ENCODE peak calls at places on chromosomes 3 and 15, in four cellular contexts. One of them, this sample, is unnamed. For H3K4me1, the result is how much of the 10 kb centered on the place peaks cover.

GRCh38 chr3:59302442-59302841 is 252.6 kb upstream of the CFAP20DC start:
- DNase-seq in heart right ventricle: no peak
- DNase-seq in adrenal gland: no peak
- DNase-seq in left ventricle myocardium inferior: no peak
- DNase-seq in this sample: no peak

GRCh38 chr15:98853161-98853560 is 154.4 kb downstream of the PGPEP1L start:
- DNase-seq in heart right ventricle: peak
- DNase-seq in left ventricle myocardium inferior: peak
- DNase-seq in adrenal gland: peak
- DNase-seq in this sample: peak

GRCh38 chr3:30347679-30348216 is 258.7 kb upstream of the TGFBR2 start:
- DNase-seq in left ventricle myocardium inferior: no peak
- DNase-seq in heart right ventricle: no peak
- DNase-seq in adrenal gland: no peak
- DNase-seq in this sample: no peak

GRCh38 chr15:66505430-66505811 is 295 bp downstream of the ZWILCH start:
- DNase-seq in heart right ventricle: no peak
- DNase-seq in left ventricle myocardium inferior: no peak
- DNase-seq in adrenal gland: no peak
- DNase-seq in this sample: no peak

GRCh38 chr3:52444860-52445793 is at the start of gene SEMA3G:
- DNase-seq in adrenal gland: peak
- DNase-seq in heart right ventricle: peak
- DNase-seq in left ventricle myocardium inferior: peak
- DNase-seq in this sample: peak

GRCh38 chr3:78569820-78570219 is 1198.0 kb downstream of the ROBO1 start:
- DNase-seq in adrenal gland: no peak
- DNase-seq in heart right ventricle: no peak
- DNase-seq in left ventricle myocardium inferior: no peak
- DNase-seq in this sample: no peak

GRCh38 chr15:99708563-99708962 is 24.7 kb downstream of the LYSMD4 start:
- DNase-seq in left ventricle myocardium inferior: peak
- DNase-seq in heart right ventricle: peak
- DNase-seq in adrenal gland: peak
- DNase-seq in this sample: peak

GRCh38 chr3:193248848-193249468 is 7.9 kb downstream of the PLAAT1 start:
- DNase-seq in left ventricle myocardium inferior: no peak
- DNase-seq in heart right ventricle: no peak
- DNase-seq in adrenal gland: no peak
- DNase-seq in this sample: no peak

GRCh38 chr3:66402596-66403267 is 98.1 kb downstream of the LRIG1 start:
- DNase-seq in adrenal gland: no peak
- DNase-seq in left ventricle myocardium inferior: no peak
- DNase-seq in heart right ventricle: no peak
- DNase-seq in this sample: no peak

GRCh38 chr3:99332726-99333125 is 305.7 kb upstream of the COL8A1 start:
- DNase-seq in adrenal gland: no peak
- DNase-seq in heart right ventricle: no peak
- DNase-seq in left ventricle myocardium inferior: no peak
- DNase-seq in this sample: no peak

GRCh38 chr3:182925330-182925943 is 54.9 kb downstream of the DCUN1D1 start:
- DNase-seq in heart right ventricle: peak
- DNase-seq in left ventricle myocardium inferior: peak
- DNase-seq in adrenal gland: peak
- DNase-seq in this sample: peak

GRCh38 chr3:36907911-36908646 is 36.8 kb downstream of the TRANK1 start:
- DNase-seq in left ventricle myocardium inferior: peak
- DNase-seq in adrenal gland: peak
- DNase-seq in heart right ventricle: peak
- DNase-seq in this sample: peak

GRCh38 chr3:58063424-58063823 is 55.2 kb downstream of the FLNB start:
- DNase-seq in adrenal gland: peak
- DNase-seq in heart right ventricle: no peak
- DNase-seq in left ventricle myocardium inferior: no peak
- DNase-seq in this sample: no peak

GRCh38 chr3:5430701-5431100 is 243.2 kb downstream of the EDEM1 start:
- DNase-seq in left ventricle myocardium inferior: no peak
- DNase-seq in heart right ventricle: no peak
- DNase-seq in adrenal gland: no peak
- DNase-seq in this sample: no peak

GRCh38 chr15:90064931-90065681 is 37.2 kb downstream of the IDH2 start:
- DNase-seq in heart right ventricle: peak
- DNase-seq in adrenal gland: peak
- DNase-seq in left ventricle myocardium inferior: peak
- DNase-seq in this sample: peak

GRCh38 chr15:94001113-94001919 is 230.0 kb upstream of the MCTP2 start:
- DNase-seq in adrenal gland: no peak
- DNase-seq in left ventricle myocardium inferior: no peak
- DNase-seq in heart right ventricle: no peak
- DNase-seq in this sample: no peak

GRCh38 chr3:55271549-55271948 is 215.6 kb downstream of the WNT5A start:
- DNase-seq in left ventricle myocardium inferior: no peak
- DNase-seq in heart right ventricle: no peak
- DNase-seq in adrenal gland: no peak
- DNase-seq in this sample: no peak

GRCh38 chr3:11764931-11765363 is 81.7 kb downstream of the TAMM41 start:
- DNase-seq in left ventricle myocardium inferior: no peak
- DNase-seq in heart right ventricle: no peak
- DNase-seq in adrenal gland: no peak
- DNase-seq in this sample: no peak

GRCh38 chr3:69490971-69491370 is 105.1 kb upstream of the FRMD4B start:
- DNase-seq in adrenal gland: no peak
- DNase-seq in left ventricle myocardium inferior: no peak
- DNase-seq in heart right ventricle: no peak
- DNase-seq in this sample: no peak

GRCh38 chr3:11878837-11879236 is 32.2 kb upstream of the TAMM41 start:
- DNase-seq in left ventricle myocardium inferior: no peak
- DNase-seq in heart right ventricle: no peak
- DNase-seq in adrenal gland: no peak
- DNase-seq in this sample: no peak

GRCh38 chr15:59399465-59400102 is 26.9 kb upstream of the MYO1E start:
- DNase-seq in adrenal gland: no peak
- DNase-seq in left ventricle myocardium inferior: no peak
- DNase-seq in heart right ventricle: no peak
- DNase-seq in this sample: no peak

GRCh38 chr15:60972866-60973265 is 256.2 kb downstream of the RORA start:
- DNase-seq in heart right ventricle: no peak
- DNase-seq in adrenal gland: no peak
- DNase-seq in left ventricle myocardium inferior: no peak
- DNase-seq in this sample: no peak

GRCh38 chr3:148020880-148021279 is 611.7 kb downstream of the ZIC1 start:
- DNase-seq in heart right ventricle: no peak
- DNase-seq in left ventricle myocardium inferior: no peak
- DNase-seq in adrenal gland: no peak
- DNase-seq in this sample: no peak

GRCh38 chr3:15601399-15602145 is at the start of the genes BTD and HACL1:
- DNase-seq in left ventricle myocardium inferior: peak
- DNase-seq in heart right ventricle: peak
- DNase-seq in adrenal gland: peak
- DNase-seq in this sample: peak

GRCh38 chr3:7630925-7631324 is 770.0 kb downstream of the GRM7 start:
- DNase-seq in heart right ventricle: peak
- DNase-seq in left ventricle myocardium inferior: peak
- DNase-seq in adrenal gland: peak
- DNase-seq in this sample: peak

GRCh38 chr15:47184405-47185221 is 532.7 kb upstream of the SEMA6D start:
- DNase-seq in left ventricle myocardium inferior: peak
- DNase-seq in adrenal gland: no peak
- DNase-seq in heart right ventricle: peak
- DNase-seq in this sample: no peak

GRCh38 chr15:78072080-78072892 is 5.2 kb downstream of the TBC1D2B start:
- DNase-seq in heart right ventricle: no peak
- DNase-seq in left ventricle myocardium inferior: no peak
- DNase-seq in adrenal gland: peak
- DNase-seq in this sample: no peak

GRCh38 chr15:94576889-94577533 is 345.6 kb downstream of the MCTP2 start:
- DNase-seq in left ventricle myocardium inferior: no peak
- DNase-seq in heart right ventricle: no peak
- DNase-seq in adrenal gland: no peak
- DNase-seq in this sample: no peak

GRCh38 chr3:4906107-4906621 is 73.1 kb upstream of the BHLHE40 start:
- DNase-seq in left ventricle myocardium inferior: no peak
- DNase-seq in adrenal gland: no peak
- DNase-seq in heart right ventricle: no peak
- DNase-seq in this sample: no peak

GRCh38 chr15:31517711-31518110 is 191.1 kb downstream of the KLF13 start:
- DNase-seq in adrenal gland: no peak
- DNase-seq in heart right ventricle: no peak
- DNase-seq in left ventricle myocardium inferior: no peak
- DNase-seq in this sample: no peak

GRCh38 chr3:50655009-50655830 is 19.5 kb upstream of the DOCK3 start:
- DNase-seq in heart right ventricle: no peak
- DNase-seq in left ventricle myocardium inferior: no peak
- DNase-seq in adrenal gland: no peak
- DNase-seq in this sample: no peak

GRCh38 chr3:15361494-15362214 is 29.3 kb upstream of the SH3BP5 start:
- DNase-seq in adrenal gland: no peak
- DNase-seq in left ventricle myocardium inferior: no peak
- DNase-seq in heart right ventricle: no peak
- DNase-seq in this sample: no peak

GRCh38 chr15:80389370-80389769 is 14.8 kb upstream of the ARNT2 start:
- DNase-seq in heart right ventricle: no peak
- DNase-seq in left ventricle myocardium inferior: no peak
- DNase-seq in adrenal gland: no peak
- DNase-seq in this sample: no peak

GRCh38 chr3:89179355-89179997 is 72.1 kb downstream of the EPHA3 start:
- DNase-seq in heart right ventricle: no peak
- DNase-seq in adrenal gland: no peak
- DNase-seq in left ventricle myocardium inferior: no peak
- DNase-seq in this sample: no peak

DNA sequence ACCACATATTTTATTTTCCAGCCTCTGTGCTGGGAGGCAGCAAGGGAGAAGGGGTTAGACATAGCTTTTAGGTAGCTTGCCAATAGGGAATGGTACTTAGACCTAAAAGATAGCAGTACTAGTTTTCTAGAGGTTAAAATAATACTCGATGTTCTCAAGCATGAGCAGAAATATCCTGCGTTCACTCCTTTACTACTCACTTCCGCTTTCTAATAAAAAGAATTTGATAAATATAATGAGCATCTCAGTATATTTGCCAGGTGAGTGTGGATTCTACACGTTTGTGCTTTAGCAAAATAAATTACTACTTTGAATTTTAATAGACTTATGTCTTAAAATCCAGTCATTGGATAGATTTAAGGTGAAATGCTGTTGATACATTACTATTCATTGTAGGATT is 39.4 kb upstream of the CD47 start:
- DNase-seq in adrenal gland: no peak
- DNase-seq in left ventricle myocardium inferior: no peak
- DNase-seq in heart right ventricle: no peak
- DNase-seq in this sample: no peak
- H3K4me1 ChIP-seq in adrenal gland: under half
- H3K4me1 ChIP-seq in left ventricle myocardium inferior: under half
- H3K4me1 ChIP-seq in heart right ventricle: under half
- H3K4me1 ChIP-seq in this sample: under half

DNA sequence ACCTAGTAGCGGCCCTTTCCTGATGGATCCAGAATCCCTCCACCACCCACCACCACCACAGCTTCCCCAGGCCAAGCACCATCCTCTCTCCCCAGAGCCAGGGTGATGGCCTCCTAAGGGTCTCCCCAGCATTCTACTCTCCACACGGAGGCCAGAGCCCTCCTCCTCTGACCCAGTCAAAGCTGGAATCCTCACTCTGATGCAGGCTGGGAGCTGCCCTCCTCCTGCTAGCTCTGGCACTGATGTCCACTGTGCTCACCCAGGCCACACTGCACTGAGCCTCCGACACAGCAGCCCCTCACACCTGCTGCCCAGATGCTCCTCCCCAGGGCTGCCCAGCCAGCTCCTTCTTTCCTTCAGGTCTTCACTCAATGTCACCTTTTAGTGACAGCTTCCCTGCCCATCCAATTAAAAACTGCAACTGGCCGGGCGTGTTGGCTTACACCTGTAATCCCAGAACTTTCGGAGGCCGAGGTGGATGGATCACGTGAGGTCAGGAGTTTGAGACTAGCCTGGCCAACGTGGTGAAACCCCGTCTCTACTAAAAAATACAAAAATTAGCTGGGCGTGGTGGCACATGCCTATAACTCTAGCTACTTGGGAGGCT is 21.0 kb downstream of the XXYLT1 start:
- DNase-seq in heart right ventricle: no peak
- DNase-seq in adrenal gland: no peak
- DNase-seq in left ventricle myocardium inferior: no peak
- DNase-seq in this sample: no peak
- H3K27ac ChIP-seq in heart right ventricle: no peak
- H3K27ac ChIP-seq in adrenal gland: no peak
- H3K27ac ChIP-seq in left ventricle myocardium inferior: no peak
- H3K27ac ChIP-seq in this sample: no peak

GRCh38 chr3:112779558-112780480 is 66.8 kb downstream of the CD200R1L start:
- DNase-seq in adrenal gland: no peak
- DNase-seq in heart right ventricle: no peak
- DNase-seq in left ventricle myocardium inferior: no peak
- DNase-seq in this sample: no peak

GRCh38 chr3:112781611-112782010 is 65.1 kb downstream of the CD200R1L start:
- DNase-seq in left ventricle myocardium inferior: no peak
- DNase-seq in heart right ventricle: no peak
- DNase-seq in adrenal gland: no peak
- DNase-seq in this sample: no peak

GRCh38 chr3:112776836-112777235 is 69.8 kb downstream of the CD200R1L start:
- DNase-seq in left ventricle myocardium inferior: no peak
- DNase-seq in adrenal gland: no peak
- DNase-seq in heart right ventricle: no peak
- DNase-seq in this sample: no peak

GRCh38 chr3:112776000-112776399 is 70.7 kb downstream of the CD200R1L start:
- DNase-seq in adrenal gland: no peak
- DNase-seq in heart right ventricle: no peak
- DNase-seq in left ventricle myocardium inferior: no peak
- DNase-seq in this sample: no peak

GRCh38 chr3:112778298-112779008 is 68.2 kb downstream of the CD200R1L start:
- DNase-seq in heart right ventricle: no peak
- DNase-seq in left ventricle myocardium inferior: no peak
- DNase-seq in adrenal gland: no peak
- DNase-seq in this sample: no peak
- H3K4me1 ChIP-seq in heart right ventricle: under half
- H3K4me1 ChIP-seq in left ventricle myocardium inferior: under half
- H3K4me1 ChIP-seq in adrenal gland: under half
- H3K4me1 ChIP-seq in this sample: under half

DNA sequence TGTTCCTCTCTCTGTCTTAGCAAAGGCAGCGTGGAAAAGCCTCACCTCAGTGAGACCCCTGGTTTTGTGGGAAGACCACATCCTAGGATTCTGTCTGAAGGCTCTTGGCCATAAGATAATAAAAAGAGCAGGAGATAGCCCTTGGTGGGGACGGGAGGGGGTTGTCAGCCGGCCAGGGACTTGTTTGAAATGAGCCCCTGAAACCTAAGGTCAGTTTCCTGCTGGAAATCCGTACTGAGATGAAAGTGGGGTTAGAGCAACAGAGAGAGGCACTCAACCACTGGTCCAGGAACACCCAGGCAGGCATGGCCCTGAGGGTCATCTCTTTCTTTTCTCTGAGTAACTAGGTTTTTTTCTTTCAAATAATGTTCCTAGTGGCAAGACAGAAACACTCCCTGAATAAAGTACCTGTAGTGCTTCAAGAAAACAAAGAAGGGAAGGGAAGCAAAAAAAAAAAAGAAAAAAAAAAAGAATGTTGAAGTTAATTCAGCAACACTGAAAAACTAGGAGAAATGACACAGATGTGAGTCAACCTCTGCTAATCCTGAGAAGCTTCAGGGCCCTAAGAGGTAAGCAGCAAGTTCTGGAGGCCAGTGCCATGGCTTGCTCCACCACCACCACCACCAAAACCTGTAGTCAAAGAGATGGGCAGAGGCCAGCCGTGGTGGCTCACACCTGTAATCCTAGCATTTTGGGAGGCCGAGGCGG is 3.2 kb downstream of the ITGB5 start:
- DNase-seq in left ventricle myocardium inferior: no peak
- DNase-seq in heart right ventricle: no peak
- DNase-seq in adrenal gland: no peak
- DNase-seq in this sample: no peak
- H3K27ac ChIP-seq in left ventricle myocardium inferior: peak
- H3K27ac ChIP-seq in heart right ventricle: no peak
- H3K27ac ChIP-seq in adrenal gland: no peak
- H3K27ac ChIP-seq in this sample: no peak

This sample was measured in psoas muscle.